ENCODE peak calls at places on chromosomes 5 and 9, in five cellular contexts. O is EL, D is T-helper 2 cell, Y is GM20000, H is PC-9. G is an unnamed sample.

GRCh38 chr5:132591140-132591539 is 34.4 kb downstream of the RAD50 start:
- DNase-seq in O (no peak), D (no peak), Y (peak), H (no peak), G (no peak)

GRCh38 chr9:89920901-89921300 is 316.1 kb downstream of the GADD45G start:
- DNase-seq in O (no peak), D (no peak), Y (no peak), H (no peak), G (no peak)

GRCh38 chr9:88179080-88179521 is 40.8 kb upstream of the SPATA31C2 start:
- DNase-seq in O (no peak), D (no peak), Y (no peak), H (no peak), G (no peak)

GRCh38 chr5:110258460-110258859 is 468.0 kb downstream of the TMEM232 start:
- DNase-seq in O (peak), D (no peak), Y (no peak), H (no peak), G (peak)

GRCh38 chr9:32627394-32627954 is 8.0 kb downstream of the TAF1L start:
- DNase-seq in O (no peak), D (no peak), Y (no peak), H (peak), G (no peak)

GRCh38 chr9:89719202-89719601 is 114.4 kb downstream of the GADD45G start:
- DNase-seq in O (no peak), D (no peak), Y (no peak), H (no peak), G (peak)

GRCh38 chr5:74216012-74216411 is 424.5 kb downstream of the ENC1 start:
- DNase-seq in O (no peak), D (no peak), Y (no peak), H (no peak), G (no peak)

GRCh38 chr5:107671742-107672211 is 1.0 kb upstream of the EFNA5 start:
- DNase-seq in O (peak), D (no peak), Y (no peak), H (peak), G (peak)

GRCh38 chr9:22307013-22307711 is 139.5 kb upstream of the DMRTA1 start:
- DNase-seq in O (peak), D (no peak), Y (peak), H (peak), G (peak)

GRCh38 chr5:125134216-125135081 is 388.0 kb upstream of the ZNF608 start:
- DNase-seq in O (peak), D (no peak), Y (no peak), H (no peak), G (no peak)

GRCh38 chr9:94850540-94851434 is 124.3 kb downstream of the AOPEP start:
- DNase-seq in O (no peak), D (no peak), Y (no peak), H (no peak), G (no peak)

GRCh38 chr9:91659529-91660294 is 236.1 kb upstream of the NFIL3 start:
- DNase-seq in O (peak), D (no peak), Y (no peak), H (no peak), G (no peak)

GRCh38 chr5:124080256-124080655 is 568.3 kb downstream of the CSNK1G3 start:
- DNase-seq in O (no peak), D (no peak), Y (no peak), H (no peak), G (no peak)

GRCh38 chr5:111122398-111122797 is 30.2 kb downstream of the WDR36 start:
- DNase-seq in O (no peak), D (no peak), Y (no peak), H (no peak), G (no peak)

GRCh38 chr9:38061326-38061947 is 7.6 kb downstream of the SHB start:
- DNase-seq in O (no peak), D (no peak), Y (peak), H (no peak), G (no peak)

GRCh38 chr9:115115117-115115880 is 2.7 kb downstream of the TNC start:
- DNase-seq in O (peak), D (no peak), Y (no peak), H (no peak), G (no peak)

GRCh38 chr5:124613273-124613953 is 133.0 kb downstream of the ZNF608 start:
- DNase-seq in O (no peak), D (no peak), Y (no peak), H (no peak), G (no peak)

GRCh38 chr5:127337876-127338275 is 47.3 kb downstream of the MEGF10 start:
- DNase-seq in O (no peak), D (no peak), Y (no peak), H (no peak), G (no peak)

GRCh38 chr9:131006601-131007000 is 2.4 kb upstream of the LAMC3 start:
- DNase-seq in O (no peak), D (no peak), Y (no peak), H (no peak), G (no peak)

GRCh38 chr9:137478613-137479314 is 19.6 kb upstream of the NSMF start:
- DNase-seq in O (peak), D (no peak), Y (no peak), H (no peak), G (peak)

GRCh38 chr9:85723220-85723619 is 18.5 kb downstream of the AGTPBP1 start:
- DNase-seq in O (no peak), D (peak), Y (no peak), H (no peak), G (no peak)

GRCh38 chr5:92616085-92616484 is 964.9 kb downstream of the NR2F1-AS1 start:
- DNase-seq in O (no peak), D (no peak), Y (no peak), H (no peak), G (no peak)

GRCh38 chr5:171295801-171296200 is 13.2 kb upstream of the TLX3 start:
- DNase-seq in O (no peak), D (no peak), Y (no peak), H (peak), G (peak)

GRCh38 chr9:19934301-19934868 is 145.5 kb upstream of the SLC24A2 start:
- DNase-seq in O (peak), D (no peak), Y (no peak), H (no peak), G (peak)